ENCODE peak calls at places on chromosome 6, in six cellular contexts. K, S, L, J, E and N are unnamed samples. For H3K4me1, the result is how much of the 10 kb centered on the place peaks cover.

GRCh38 chr6:36636687-36637418 is 41.7 kb upstream of the CDKN1A start:
- DNase-seq in L (no peak), E (no peak), J (no peak), S (no peak), K (no peak), N (no peak)

GRCh38 chr6:12033770-12034169 is 21.7 kb downstream of the HIVEP1 start:
- DNase-seq in K (no peak), S (peak), E (no peak), J (no peak), L (peak), N (no peak)

GRCh38 chr6:109059148-109059547 is 35.5 kb downstream of the SESN1 start:
- DNase-seq in K (no peak), E (no peak), J (no peak), L (peak), S (peak), N (no peak)

GRCh38 chr6:53796451-53796780 is 1.6 kb downstream of the LRRC1 start:
- DNase-seq in S (no peak), J (no peak), K (no peak), L (no peak), E (no peak), N (no peak)

GRCh38 chr6:132819405-132820145 is 5.2 kb downstream of the RPS12 start:
- DNase-seq in K (no peak), E (no peak), J (no peak), L (no peak), S (no peak), N (no peak)

GRCh38 chr6:11770546-11771466 is 7.8 kb downstream of the ADTRP start:
- DNase-seq in K (peak), L (peak), J (peak), E (no peak), S (peak), N (no peak)

GRCh38 chr6:36780517-36781210 is 58.6 kb downstream of the CPNE5 start:
- DNase-seq in E (peak), J (no peak), L (no peak), K (peak), S (no peak), N (no peak)

GRCh38 chr6:138817799-138818198 is 21.9 kb downstream of the ECT2L start:
- DNase-seq in J (no peak), L (peak), S (peak), K (peak), E (no peak), N (no peak)

GRCh38 chr6:139858444-139858843 is 484.0 kb upstream of the CITED2 start:
- DNase-seq in K (no peak), S (no peak), J (no peak), L (no peak), E (no peak), N (no peak)

GRCh38 chr6:142945446-142946180 is 637 bp upstream of the HIVEP2 start:
- DNase-seq in K (peak), E (peak), L (no peak), J (peak), S (no peak), N (peak)

GRCh38 chr6:26543953-26544352 is 5.8 kb downstream of the HMGN4 start:
- DNase-seq in E (no peak), J (no peak), L (peak), K (no peak), S (peak), N (no peak)

GRCh38 chr6:91895592-91895991 is 1308.7 kb upstream of the MAP3K7 start:
- DNase-seq in S (no peak), J (no peak), L (no peak), K (no peak), E (no peak), N (no peak)

GRCh38 chr6:35229304-35229703 is 15.5 kb downstream of the SCUBE3 start:
- DNase-seq in S (no peak), J (no peak), K (no peak), E (no peak), L (no peak), N (no peak)

GRCh38 chr6:1593286-1593957 is 16.3 kb upstream of the FOXC1 start:
- DNase-seq in L (no peak), S (no peak), K (peak), E (no peak), J (no peak), N (no peak)

GRCh38 chr6:75166236-75166635 is 39.6 kb downstream of the COL12A1 start:
- DNase-seq in S (no peak), K (no peak), E (no peak), J (no peak), L (peak), N (no peak)

GRCh38 chr6:135411339-135411738 is 86.2 kb downstream of the AHI1 start:
- DNase-seq in J (no peak), S (no peak), K (no peak), L (no peak), E (no peak), N (no peak)

GRCh38 chr6:158016571-158017383 is 35.1 kb downstream of the SYNJ2 start:
- DNase-seq in K (no peak), S (no peak), E (no peak), J (no peak), L (no peak), N (no peak)

GRCh38 chr6:7737867-7738266 is 12.0 kb downstream of the BMP6 start:
- DNase-seq in K (no peak), J (no peak), E (no peak), L (no peak), S (no peak), N (no peak)

GRCh38 chr6:50637267-50637666 is 76.1 kb upstream of the TFAP2D start:
- DNase-seq in L (no peak), S (no peak), J (no peak), E (no peak), K (no peak), N (no peak)

GRCh38 chr6:138109042-138109997 is 2.1 kb upstream of the PERP start:
- DNase-seq in L (peak), J (peak), E (peak), K (peak), S (peak), N (peak)

GRCh38 chr6:31586013-31586412 is at the start of gene LST1:
- DNase-seq in K (no peak), L (no peak), S (peak), J (no peak), E (no peak), N (no peak)

GRCh38 chr6:148240463-148240845 is 102.2 kb upstream of the SASH1 start:
- DNase-seq in L (no peak), J (peak), K (no peak), E (no peak), S (peak), N (no peak)

GRCh38 chr6:146339716-146340115 is 203.9 kb upstream of the RAB32 start:
- DNase-seq in K (no peak), L (peak), S (peak), J (no peak), E (no peak), N (no peak)

GRCh38 chr6:81026041-81026553 is 726.4 kb downstream of the TENT5A start:
- DNase-seq in S (no peak), K (no peak), J (no peak), E (no peak), L (no peak), N (no peak)

GRCh38 chr6:89371849-89372505 is 19.5 kb upstream of the UBE2J1 start:
- DNase-seq in S (peak), J (peak), E (peak), K (peak), L (peak), N (peak)

GRCh38 chr6:32940656-32941411 is at the start of gene HLA-DMB:
- DNase-seq in E (no peak), L (peak), J (no peak), K (peak), S (peak), N (no peak)

GRCh38 chr6:45880139-45880538 is 135.5 kb downstream of the CLIC5 start:
- DNase-seq in L (no peak), K (no peak), J (no peak), S (peak), E (no peak), N (no peak)

GRCh38 chr6:36847152-36847551 is 7.9 kb upstream of the CPNE5 start:
- DNase-seq in J (no peak), L (no peak), E (no peak), K (no peak), S (no peak), N (no peak)

GRCh38 chr6:3157151-3157933 is at the start of gene TUBB2A:
- DNase-seq in E (peak), K (peak), J (peak), S (peak), L (peak), N (peak)

GRCh38 chr6:160275511-160276003 is 16.9 kb upstream of the SLC22A2 start:
- DNase-seq in L (no peak), J (no peak), E (no peak), S (no peak), K (no peak), N (no peak)

GRCh38 chr6:144008501-144009245 is 614 bp upstream of the PLAGL1 start:
- DNase-seq in E (no peak), L (peak), K (no peak), J (no peak), S (no peak), N (no peak)

GRCh38 chr6:71289039-71289801 is 609 bp downstream of the OGFRL1 start:
- DNase-seq in L (peak), E (no peak), S (peak), K (peak), J (peak), N (peak)

GRCh38 chr6:43874814-43875590 is 105.0 kb downstream of the VEGFA start:
- DNase-seq in J (no peak), L (no peak), K (no peak), E (no peak), S (no peak), N (no peak)

GRCh38 chr6:164753517-164753916 is 555.9 kb downstream of the C6orf118 start:
- DNase-seq in E (no peak), S (peak), K (no peak), L (no peak), J (no peak), N (no peak)

GRCh38 chr6:157579467-157580031 is 198.6 kb downstream of the ZDHHC14 start:
- DNase-seq in L (no peak), J (no peak), K (no peak), E (no peak), S (peak), N (no peak)

GRCh38 chr6:67683960-67684359 is 951.1 kb upstream of the ADGRB3 start:
- DNase-seq in S (peak), J (no peak), L (peak), E (no peak), K (no peak), N (no peak)

GRCh38 chr6:166301611-166302529 is 6.3 kb downstream of the PRR18 start:
- DNase-seq in S (no peak), L (no peak), E (no peak), K (no peak), J (no peak), N (no peak)
- H3K4me1 ChIP-seq in S (under half), L (under half), E (under half), K (under half), J (under half), N (under half)

GRCh38 chr6:118495639-118496296 is 52.3 kb upstream of the PLN start:
- DNase-seq in K (no peak), S (no peak), E (no peak), J (no peak), L (no peak), N (no peak)

GRCh38 chr6:118488631-118489030 is 59.5 kb upstream of the PLN start:
- DNase-seq in K (no peak), J (no peak), E (no peak), L (no peak), S (no peak), N (no peak)

GRCh38 chr6:118485601-118486550 is 62.2 kb upstream of the PLN start:
- DNase-seq in S (no peak), K (no peak), L (no peak), J (no peak), E (no peak), N (no peak)

GRCh38 chr6:118489990-118490389 is 58.1 kb upstream of the PLN start:
- DNase-seq in L (no peak), K (no peak), J (no peak), E (no peak), S (no peak), N (no peak)
- H3K4me1 ChIP-seq in L (under half), K (under half), J (under half), E (under half), S (under half), N (under half)

GRCh38 chr6:28927856-28928255 is 4.1 kb upstream of the TRIM27 start:
- DNase-seq in L (no peak), E (no peak), S (no peak), K (no peak), J (no peak), N (no peak)

GRCh38 chr6:28929887-28930620 is 6.3 kb upstream of the TRIM27 start:
- DNase-seq in S (no peak), L (no peak), K (no peak), E (no peak), J (no peak), N (no peak)

DNA sequence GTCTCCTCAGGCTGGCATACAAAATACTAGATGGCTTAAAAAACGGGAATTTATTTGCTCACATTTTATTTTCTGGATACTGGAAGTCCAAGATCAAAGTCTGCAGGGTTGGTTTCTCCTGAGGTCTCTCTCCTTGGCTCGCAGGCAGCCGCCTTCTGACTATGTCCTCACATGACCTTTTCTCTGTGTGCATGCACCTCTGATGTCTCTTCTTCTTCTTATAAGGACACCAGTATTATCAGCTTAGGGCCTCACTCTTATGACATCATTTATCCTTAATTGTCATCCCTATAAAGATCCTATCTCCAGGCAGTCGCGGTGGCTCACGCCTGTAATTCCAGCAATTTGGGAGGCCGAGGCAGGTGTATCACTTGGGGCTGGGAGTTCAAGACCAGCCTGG is 9.3 kb upstream of the TRIM27 start:
- DNase-seq in J (no peak), K (no peak), S (no peak), L (no peak), E (no peak), N (no peak)
- H3K4me1 ChIP-seq in J (under half), K (under half), S (under half), L (under half), E (under half), N (under half)

DNA sequence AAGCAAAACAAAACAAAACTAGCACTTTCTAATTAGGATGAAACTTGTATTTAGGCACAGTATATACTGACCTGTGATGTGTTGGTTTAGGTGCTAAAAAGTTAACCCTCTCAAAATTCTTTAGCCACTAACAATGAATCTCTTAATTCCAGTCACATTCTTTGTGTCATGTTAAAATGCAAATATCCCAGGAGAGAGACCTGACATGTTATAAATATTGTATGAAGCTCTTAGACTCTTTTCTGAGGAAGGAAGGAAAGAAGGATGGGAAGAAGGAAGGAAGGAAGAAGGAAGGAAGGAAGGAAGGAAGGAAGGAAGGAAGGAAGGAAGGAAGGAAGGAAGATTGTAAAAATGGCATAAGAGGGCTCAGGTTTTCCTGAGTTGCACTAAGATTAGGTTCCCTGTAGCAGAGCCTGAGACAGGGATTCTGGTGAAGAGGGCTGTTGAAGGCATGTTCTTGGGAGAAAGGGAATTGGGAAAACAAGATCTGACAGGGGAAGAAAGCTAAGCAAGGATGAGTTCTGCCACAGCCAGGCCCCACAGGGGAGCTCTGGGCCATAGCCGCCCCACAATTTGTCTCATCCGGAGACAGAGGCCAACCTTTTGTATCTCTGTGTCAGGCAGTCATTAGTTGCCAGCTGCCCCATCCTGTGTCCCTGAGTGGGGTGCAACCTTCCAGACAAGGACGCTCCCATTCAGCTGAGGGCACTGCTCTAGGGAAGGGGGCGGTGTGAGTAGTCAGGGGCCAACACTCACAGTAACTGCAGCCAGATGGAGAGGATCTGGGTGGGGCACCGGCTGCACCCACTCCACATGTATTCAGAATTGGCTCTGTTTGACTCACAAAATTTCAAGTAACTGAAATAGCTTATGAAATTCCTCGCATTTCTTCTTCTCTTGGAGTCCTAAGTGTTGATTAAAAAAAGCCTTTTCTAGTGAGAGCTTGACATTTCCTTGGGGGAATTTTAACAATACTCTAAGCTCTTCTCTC is 189.3 kb upstream of the ARG1 start:
- DNase-seq in J (no peak), E (no peak), S (no peak), K (no peak), L (peak), N (no peak)
- H3K4me1 ChIP-seq in J (under half), E (under half), S (under half), K (under half), L (under half), N (under half)

GRCh38 chr6:111761783-111762312 is 111.4 kb downstream of the FYN start:
- DNase-seq in S (peak), J (no peak), K (peak), L (no peak), E (no peak), N (peak)

GRCh38 chr6:111763381-111763780 is 109.9 kb downstream of the FYN start:
- DNase-seq in K (no peak), S (no peak), E (no peak), L (peak), J (no peak), N (no peak)

GRCh38 chr6:111765681-111766523 is 107.3 kb downstream of the FYN start:
- DNase-seq in K (no peak), E (no peak), J (no peak), S (peak), L (peak), N (no peak)

GRCh38 chr6:111766524-111766857 is 106.8 kb downstream of the FYN start:
- DNase-seq in S (no peak), K (no peak), J (no peak), L (no peak), E (no peak), N (no peak)

DNA sequence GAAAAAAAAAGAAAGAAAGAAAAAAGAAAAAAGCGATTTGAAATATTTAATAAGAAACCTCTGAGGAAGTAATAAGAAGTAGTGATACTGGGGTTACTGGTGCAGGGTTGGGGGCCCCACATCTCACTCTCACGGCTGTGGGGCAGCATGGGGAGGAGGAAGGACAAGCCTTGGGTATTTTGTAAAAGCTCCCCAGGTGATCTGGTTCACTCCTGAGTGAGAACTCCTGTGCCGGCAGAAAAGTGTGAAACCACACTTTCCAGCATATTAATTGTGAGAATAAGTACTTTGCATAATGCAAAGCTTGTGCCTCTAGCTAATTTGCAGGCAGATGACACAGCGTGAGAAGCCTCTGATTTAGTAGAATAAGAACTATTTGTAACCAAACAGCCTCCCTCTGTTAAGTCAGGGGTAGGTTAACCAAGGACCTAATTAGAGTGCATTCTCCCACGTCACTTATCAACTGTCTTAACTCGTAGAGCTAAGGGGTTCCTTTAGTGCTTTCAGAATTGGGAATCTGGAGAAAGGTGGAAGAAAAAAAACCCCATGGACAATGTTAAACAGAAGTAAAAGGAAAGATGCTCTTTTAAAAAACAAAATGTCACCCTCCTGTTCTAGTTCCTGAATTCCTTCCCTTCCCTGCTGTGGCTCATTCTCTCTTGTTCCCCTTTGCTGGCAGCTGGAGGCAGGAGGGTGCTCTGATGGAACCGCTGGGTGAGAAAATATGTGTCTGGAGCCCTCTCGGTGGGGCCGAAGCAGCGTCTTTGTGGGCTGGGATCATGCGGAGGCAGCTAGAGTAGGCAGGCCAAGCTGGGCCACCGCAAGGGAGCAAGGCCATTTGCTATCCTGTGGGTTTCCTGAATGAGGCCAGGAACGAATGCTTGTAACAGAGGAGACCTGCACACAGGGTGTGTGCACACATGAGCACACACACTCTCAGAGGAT is 108.7 kb downstream of the FYN start:
- DNase-seq in L (no peak), J (no peak), S (no peak), E (no peak), K (peak), N (no peak)
- H3K4me1 ChIP-seq in L (under half), J (under half), S (half or more), E (under half), K (under half), N (half or more)

GRCh38 chr6:13205106-13205505 is 123.2 kb downstream of the TBC1D7 start:
- DNase-seq in J (no peak), S (no peak), L (no peak), K (no peak), E (no peak), N (no peak)

GRCh38 chr6:13195826-13196225 is 132.5 kb downstream of the TBC1D7 start:
- DNase-seq in K (no peak), J (no peak), E (no peak), S (no peak), L (no peak), N (no peak)

GRCh38 chr6:13203145-13203544 is 125.2 kb downstream of the TBC1D7 start:
- DNase-seq in S (no peak), J (no peak), K (no peak), L (no peak), E (no peak), N (no peak)

DNA sequence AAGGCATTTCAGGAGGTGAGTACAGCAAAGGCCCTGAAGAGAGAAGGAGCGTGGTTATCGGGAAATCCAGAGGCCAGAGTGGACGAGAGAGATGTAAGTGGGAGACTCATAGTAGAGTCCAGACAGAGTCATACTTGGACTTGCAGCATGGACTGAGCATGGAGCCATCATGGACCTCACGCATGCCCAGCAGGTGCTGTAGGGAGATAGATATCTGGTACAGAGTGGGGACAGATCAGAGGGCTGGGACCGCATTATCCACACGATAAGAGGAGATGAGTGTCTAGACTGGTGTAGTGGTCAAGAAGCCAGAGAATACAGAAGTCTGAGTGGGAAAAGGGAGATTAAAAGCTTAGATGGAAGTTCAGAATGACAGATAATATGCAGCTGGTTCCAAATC is 127.0 kb downstream of the TBC1D7 start:
- DNase-seq in K (no peak), S (no peak), E (no peak), J (no peak), L (no peak), N (no peak)
- H3K4me1 ChIP-seq in K (under half), S (under half), E (under half), J (under half), L (under half), N (under half)